ENCODE peak calls at places on chromosome 12, in nine cellular contexts. B is bronchial epithelial cell; S is heart right ventricle; T is mesendoderm; M is HFF-Myc; I is iPS DF 6.9; Y is naive thymus-derived CD4-positive, alpha-beta T cell; W is adrenal gland; V is CD4-positive, CD25-positive, alpha-beta regulatory T cell. X is an unnamed sample.
A peak's percentile ranks its signal among the peaks of the same experiment; 100 is the strongest.

GRCh38 chr12:120211904-120212283 is 11.0 kb upstream of the RPLP0 start:
- DNase-seq in B (no peak), S (no peak), T (no peak), M (no peak), I (no peak), Y (no peak), W (peak; percentile 13), V (no peak), X (no peak)

GRCh38 chr12:130456375-130457199 is 118.9 kb downstream of the PIWIL1 start:
- DNase-seq in B (no peak), S (peak; percentile 64), T (no peak), M (no peak), I (no peak), Y (no peak), W (no peak), V (no peak), X (no peak)

GRCh38 chr12:27922591-27923139 is 49.9 kb downstream of the PTHLH start:
- DNase-seq in B (peak; percentile 94), S (no peak), T (no peak), M (no peak), I (no peak), Y (no peak), W (peak; percentile 64), V (no peak), X (no peak)

GRCh38 chr12:130583800-130584199 is 132.3 kb downstream of the RIMBP2 start:
- DNase-seq in B (no peak), S (no peak), T (no peak), M (no peak), I (no peak), Y (no peak), W (no peak), V (no peak), X (no peak)

GRCh38 chr12:128572311-128572810 is 251.4 kb downstream of the SLC15A4 start:
- DNase-seq in B (no peak), S (no peak), T (peak; percentile 16), M (no peak), I (no peak), Y (no peak), W (no peak), V (no peak), X (no peak)

GRCh38 chr12:108801736-108802665 is 55.4 kb downstream of the SSH1 start:
- DNase-seq in B (no peak), S (no peak), T (peak; percentile 100), M (peak; percentile 65), I (peak; percentile 67), Y (no peak), W (peak; percentile 44), V (no peak), X (no peak)

GRCh38 chr12:71415336-71416231 is 24.0 kb upstream of the LGR5 start:
- DNase-seq in B (peak; percentile 58), S (no peak), T (peak; percentile 71), M (peak; percentile 37), I (no peak), Y (peak; percentile 17), W (peak; percentile 34), V (no peak), X (peak; percentile 42)

GRCh38 chr12:46523863-46524770 is 151.5 kb upstream of the SLC38A2 start:
- DNase-seq in B (peak; percentile 100), S (no peak), T (no peak), M (peak; percentile 81), I (no peak), Y (peak; percentile 64), W (no peak), V (no peak), X (peak; percentile 91)

GRCh38 chr12:52148541-52149181 is 43.2 kb downstream of the KRT80 start:
- DNase-seq in B (peak; percentile 93), S (peak; percentile 15), T (no peak), M (no peak), I (no peak), Y (no peak), W (no peak), V (no peak), X (peak; percentile 91)

GRCh38 chr12:71636704-71637115 is 26.9 kb downstream of the ZFC3H1 start:
- DNase-seq in B (peak; percentile 72), S (no peak), T (peak; percentile 80), M (peak; percentile 53), I (peak; percentile 41), Y (peak; percentile 36), W (no peak), V (no peak), X (peak; percentile 57)

GRCh38 chr12:55849616-55850015 is 6.9 kb upstream of the MMP19 start:
- DNase-seq in B (no peak), S (no peak), T (no peak), M (no peak), I (no peak), Y (no peak), W (no peak), V (no peak), X (no peak)

GRCh38 chr12:6730169-6730568 is 6.3 kb downstream of the COPS7A start:
- DNase-seq in B (no peak), S (no peak), T (no peak), M (no peak), I (no peak), Y (no peak), W (no peak), V (no peak), X (no peak)

GRCh38 chr12:126811401-126811800 is 1455.6 kb upstream of the TMEM132C start:
- DNase-seq in B (no peak), S (no peak), T (peak; percentile 8), M (no peak), I (no peak), Y (no peak), W (no peak), V (no peak), X (no peak)

GRCh38 chr12:12327802-12328201 is 22.2 kb downstream of the MANSC1 start:
- DNase-seq in B (peak; percentile 65), S (no peak), T (peak; percentile 87), M (peak; percentile 65), I (no peak), Y (peak; percentile 37), W (no peak), V (no peak), X (peak; percentile 62)

GRCh38 chr12:47889040-47889439 is 15.8 kb downstream of the VDR start:
- DNase-seq in B (no peak), S (no peak), T (no peak), M (no peak), I (no peak), Y (no peak), W (peak; percentile 22), V (no peak), X (no peak)

GRCh38 chr12:56634242-56634836 is 4.2 kb upstream of the BAZ2A start:
- DNase-seq in B (peak; percentile 72), S (no peak), T (peak; percentile 87), M (no peak), I (no peak), Y (peak; percentile 50), W (peak; percentile 46), V (peak; percentile 12), X (peak; percentile 45)

GRCh38 chr12:89756638-89757321 is 48.1 kb upstream of the ATP2B1 start:
- DNase-seq in B (peak; percentile 100), S (no peak), T (peak; percentile 33), M (peak; percentile 93), I (no peak), Y (peak; percentile 31), W (no peak), V (peak; percentile 7), X (peak; percentile 89)

GRCh38 chr12:4039927-4040326 is 166.7 kb upstream of the PARP11 start:
- DNase-seq in B (no peak), S (no peak), T (no peak), M (no peak), I (no peak), Y (no peak), W (no peak), V (no peak), X (no peak)

GRCh38 chr12:75908961-75909699 is 122.4 kb downstream of the PHLDA1 start:
- DNase-seq in B (peak; percentile 22), S (peak; percentile 66), T (no peak), M (peak; percentile 60), I (no peak), Y (no peak), W (peak; percentile 71), V (no peak), X (no peak)
- H3K4me3 ChIP-seq in B (no peak overlapping the region), S (no peak overlapping the region), T (no peak overlapping the region), M (no peak overlapping the region), I (no peak overlapping the region), Y (no peak overlapping the region), W (no peak overlapping the region), V (no peak overlapping the region), X (no peak overlapping the region)

DNA sequence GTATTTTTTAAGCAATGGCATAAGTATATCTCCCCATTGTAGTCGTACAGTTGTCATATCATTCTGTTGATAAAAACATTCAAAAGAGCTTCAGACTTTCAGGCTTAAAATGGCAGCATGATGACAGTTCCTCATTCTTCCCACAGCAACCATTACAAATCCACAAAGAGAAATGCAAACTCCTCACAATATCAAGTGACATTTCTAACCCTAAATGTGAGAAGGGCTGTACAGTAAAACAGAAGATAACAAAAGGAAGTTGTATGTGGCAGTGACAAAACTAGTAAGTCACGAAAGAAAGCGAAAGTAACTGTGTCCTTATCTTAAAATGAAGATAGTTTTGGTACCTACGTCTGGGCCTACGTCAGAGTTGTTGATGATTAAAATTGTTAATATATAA is 46.7 kb downstream of the GXYLT1 start:
- DNase-seq in B (no peak), S (no peak), T (no peak), M (no peak), I (no peak), Y (peak; percentile 56), W (no peak), V (peak; percentile 15), X (no peak)
- H3K4me3 ChIP-seq in B (no peak overlapping the region), S (peak overlapping the region; percentile 42), T (no peak overlapping the region), M (no peak overlapping the region), I (no peak overlapping the region), Y (peak overlapping the region; percentile 48), W (no peak overlapping the region), V (peak overlapping the region; percentile 92), X (no peak overlapping the region)

GRCh38 chr12:112116232-112117060 is 7.9 kb upstream of the NAA25 start:
- DNase-seq in B (no peak), S (peak; percentile 73), T (peak; percentile 95), M (no peak), I (no peak), Y (no peak), W (peak; percentile 59), V (no peak), X (peak; percentile 23)
- H3K4me3 ChIP-seq in B (no peak overlapping the region), S (peak overlapping the region; percentile 11), T (no peak overlapping the region), M (no peak overlapping the region), I (no peak overlapping the region), Y (no peak overlapping the region), W (no peak overlapping the region), V (no peak overlapping the region), X (no peak overlapping the region)

GRCh38 chr12:131896811-131897270 is 2.4 kb downstream of the ULK1 start:
- DNase-seq in B (no peak), S (peak; percentile 90), T (no peak), M (no peak), I (no peak), Y (no peak), W (no peak), V (no peak), X (no peak)

GRCh38 chr12:131896080-131896810 is 1.8 kb downstream of the ULK1 start:
- DNase-seq in B (peak; percentile 75), S (peak; percentile 91), T (peak; percentile 97), M (peak; percentile 42), I (peak; percentile 47), Y (peak; percentile 52), W (peak; percentile 94), V (peak; percentile 57), X (peak; percentile 70)

GRCh38 chr12:131897875-131898274 is 3.5 kb downstream of the ULK1 start:
- DNase-seq in B (no peak), S (no peak), T (no peak), M (no peak), I (no peak), Y (no peak), W (no peak), V (no peak), X (no peak)

GRCh38 chr12:131895640-131896079 is 1.2 kb downstream of the ULK1 start:
- DNase-seq in B (no peak), S (no peak), T (no peak), M (no peak), I (no peak), Y (no peak), W (no peak), V (no peak), X (no peak)

GRCh38 chr12:131897276-131897675 is 2.9 kb downstream of the ULK1 start:
- DNase-seq in B (no peak), S (no peak), T (no peak), M (no peak), I (no peak), Y (no peak), W (peak; percentile 35), V (no peak), X (no peak)
- H3K4me3 ChIP-seq in B (no peak overlapping the region), S (no peak overlapping the region), T (no peak overlapping the region), M (no peak overlapping the region), I (no peak overlapping the region), Y (no peak overlapping the region), W (no peak overlapping the region), V (no peak overlapping the region), X (no peak overlapping the region)